ENCODE peak calls at places on chromosomes 16 and 17, in nine cellular contexts. S is naive thymus-derived CD4-positive, alpha-beta T cell; T is NCI-H774; B is uterus; I is Calu3; Z is T-helper 2 cell; Y is stomach; F is activated T-cell treated with anti-CD3 and anti-CD28 coated beads for 1 hour; M is A172. J is an unnamed sample.

GRCh38 chr16:11583889-11584565 is 2.7 kb downstream of the LITAF start:
- DNase-seq in S (no peak), T (peak), B (no peak), I (peak), Z (no peak), Y (peak), F (no peak), M (no peak), J (no peak)

GRCh38 chr16:2904100-2904921 is 7.4 kb upstream of the FLYWCH1 start:
- DNase-seq in S (peak), T (peak), B (peak), I (peak), Z (peak), Y (peak), F (peak), M (peak), J (peak)

GRCh38 chr17:39999067-39999466 is 16.2 kb upstream of the CSF3 start:
- DNase-seq in S (no peak), T (no peak), B (no peak), I (no peak), Z (no peak), Y (no peak), F (no peak), M (no peak), J (no peak)

GRCh38 chr17:283911-284675 is 68.5 kb downstream of the RPH3AL start:
- DNase-seq in S (no peak), T (no peak), B (peak), I (no peak), Z (no peak), Y (no peak), F (no peak), M (no peak), J (no peak)

GRCh38 chr17:57284583-57284982 is 28.3 kb downstream of the MSI2 start:
- DNase-seq in S (peak), T (no peak), B (no peak), I (no peak), Z (no peak), Y (no peak), F (no peak), M (no peak), J (no peak)

GRCh38 chr16:53071748-53072301 is 17.0 kb downstream of the CHD9 start:
- DNase-seq in S (no peak), T (no peak), B (peak), I (no peak), Z (no peak), Y (no peak), F (no peak), M (no peak), J (peak)

GRCh38 chr17:75130632-75131277 is 787 bp downstream of the NT5C start:
- DNase-seq in S (peak), T (no peak), B (no peak), I (peak), Z (peak), Y (peak), F (peak), M (peak), J (peak)

GRCh38 chr17:75641343-75641742 is 8.1 kb downstream of the SMIM5 start:
- DNase-seq in S (no peak), T (no peak), B (no peak), I (no peak), Z (no peak), Y (no peak), F (no peak), M (no peak), J (no peak)

GRCh38 chr17:4501295-4501949 is 2.7 kb downstream of the SPNS2 start:
- DNase-seq in S (no peak), T (no peak), B (no peak), I (no peak), Z (no peak), Y (no peak), F (no peak), M (no peak), J (no peak)

GRCh38 chr17:1047886-1048470 is 51.0 kb downstream of the TIMM22 start:
- DNase-seq in S (no peak), T (no peak), B (no peak), I (no peak), Z (no peak), Y (no peak), F (no peak), M (no peak), J (no peak)

GRCh38 chr17:67605259-67605912 is 112.3 kb upstream of the NOL11 start:
- DNase-seq in S (no peak), T (no peak), B (peak), I (no peak), Z (no peak), Y (peak), F (no peak), M (no peak), J (no peak)

GRCh38 chr17:83136156-83136555 is 56.7 kb downstream of the METRNL start:
- DNase-seq in S (no peak), T (no peak), B (no peak), I (no peak), Z (no peak), Y (no peak), F (no peak), M (no peak), J (no peak)

GRCh38 chr17:63441654-63442053 is 4.5 kb downstream of the CYB561 start:
- DNase-seq in S (no peak), T (no peak), B (no peak), I (no peak), Z (no peak), Y (no peak), F (no peak), M (no peak), J (no peak)